ENCODE peak calls at places on chromosomes 3 and 15, in five cellular contexts. E is mucosa of descending colon, I is fibroblast of pulmonary artery, H is uterus, P is AG10803. A is an unnamed sample.

GRCh38 chr3:187970106-187970505 is 183.9 kb upstream of the LPP start:
- DNase-seq in H (no peak), P (no peak), E (no peak), I (no peak), A (no peak)

GRCh38 chr3:99958177-99958912 is 140.7 kb downstream of the CMSS1 start:
- DNase-seq in P (no peak), H (no peak), I (no peak), E (no peak), A (no peak)

GRCh38 chr15:94287794-94288246 is 56.5 kb downstream of the MCTP2 start:
- DNase-seq in I (no peak), H (no peak), E (no peak), P (no peak), A (no peak)

GRCh38 chr3:8665407-8665896 is 20.9 kb upstream of the SSUH2 start:
- DNase-seq in E (no peak), P (no peak), H (no peak), I (no peak), A (no peak)

GRCh38 chr15:81825136-81825535 is 220.7 kb downstream of the MEX3B start:
- DNase-seq in H (no peak), I (no peak), P (no peak), E (no peak), A (no peak)

GRCh38 chr3:15847239-15847638 is 49.5 kb upstream of the ANKRD28 start:
- DNase-seq in H (no peak), E (no peak), P (no peak), I (no peak), A (no peak)

GRCh38 chr3:150913174-150913922 is 8.1 kb upstream of the MINDY4B start:
- DNase-seq in E (no peak), H (no peak), P (no peak), I (peak), A (peak)

GRCh38 chr3:133209871-133210550 is 171.8 kb downstream of the TMEM108 start:
- DNase-seq in H (no peak), E (no peak), P (peak), I (peak), A (no peak)

GRCh38 chr3:127814325-127814781 is 8.0 kb downstream of the MGLL start:
- DNase-seq in P (no peak), H (no peak), E (no peak), I (no peak), A (no peak)

GRCh38 chr15:68791431-68792283 is 29.0 kb downstream of the ANP32A start:
- DNase-seq in P (no peak), E (no peak), I (no peak), H (no peak), A (no peak)

GRCh38 chr3:113626513-113627371 is 69.7 kb downstream of the USF3 start:
- DNase-seq in H (peak), I (peak), P (peak), E (no peak), A (peak)

GRCh38 chr15:85750319-85750806 is 44.4 kb downstream of the KLHL25 start:
- DNase-seq in E (no peak), I (peak), P (peak), H (peak), A (peak)

GRCh38 chr15:36903922-36904479 is 196.3 kb downstream of the MEIS2 start:
- DNase-seq in H (no peak), E (no peak), I (no peak), P (no peak), A (no peak)

GRCh38 chr15:76345880-76346665 is 9.5 kb downstream of the ISL2 start:
- DNase-seq in H (no peak), P (no peak), E (peak), I (no peak), A (no peak)

GRCh38 chr3:133853925-133854227 is 41.8 kb downstream of the RAB6B start:
- DNase-seq in E (no peak), I (no peak), H (no peak), P (no peak), A (no peak)

GRCh38 chr15:76208786-76209424 is 102.4 kb downstream of the ETFA start:
- DNase-seq in E (no peak), I (peak), P (no peak), H (no peak), A (no peak)

GRCh38 chr3:4163006-4163405 is 140.2 kb upstream of the SETMAR start:
- DNase-seq in P (no peak), I (no peak), E (no peak), H (no peak), A (no peak)

GRCh38 chr3:115217678-115218451 is 70.8 kb upstream of the ZBTB20 start:
- DNase-seq in H (peak), E (peak), P (peak), I (peak), A (peak)

GRCh38 chr3:13019243-13019701 is 54.0 kb downstream of the IQSEC1 start:
- DNase-seq in E (no peak), I (peak), H (peak), P (peak), A (peak)

GRCh38 chr3:123750209-123750608 is 133.9 kb downstream of the MYLK start:
- DNase-seq in E (no peak), I (no peak), P (no peak), H (no peak), A (no peak)

GRCh38 chr3:177705976-177706866 is 508.9 kb upstream of the TBL1XR1 start:
- DNase-seq in I (no peak), P (no peak), E (no peak), H (peak), A (peak)

GRCh38 chr3:103494512-103494911 is 1059.7 kb downstream of the ZPLD1 start:
- DNase-seq in E (no peak), I (no peak), P (no peak), H (no peak), A (no peak)

GRCh38 chr3:65914032-65914739 is 124.5 kb downstream of the MAGI1 start:
- DNase-seq in H (no peak), P (no peak), I (no peak), E (no peak), A (peak)

GRCh38 chr3:123449092-123449985 is 449 bp upstream of the ADCY5 start:
- DNase-seq in P (peak), I (peak), H (peak), E (peak), A (peak)

GRCh38 chr3:125072749-125073404 is 17.1 kb upstream of the HEG1 start:
- DNase-seq in H (no peak), P (no peak), E (no peak), I (no peak), A (no peak)

GRCh38 chr3:27591321-27591711 is 107.1 kb upstream of the SLC4A7 start:
- DNase-seq in E (no peak), H (no peak), I (no peak), P (no peak), A (no peak)

GRCh38 chr3:153221748-153222162 is 59.7 kb downstream of the RAP2B start:
- DNase-seq in P (peak), I (peak), E (peak), H (peak), A (peak)

GRCh38 chr3:64244011-64244942 is 19.0 kb upstream of the PRICKLE2 start:
- DNase-seq in E (no peak), P (peak), I (no peak), H (no peak), A (peak)

GRCh38 chr3:179068779-179069530 is 2.7 kb downstream of the ZMAT3 start:
- DNase-seq in I (peak), P (peak), H (no peak), E (peak), A (peak)

GRCh38 chr3:48018841-48019240 is 2.6 kb upstream of the MAP4 start:
- DNase-seq in I (peak), E (no peak), P (peak), H (no peak), A (peak)

GRCh38 chr15:72475674-72476073 is 1.5 kb downstream of the ARIH1 start:
- DNase-seq in P (no peak), I (no peak), E (no peak), H (no peak), A (no peak)

GRCh38 chr15:72474912-72475601 is 927 bp downstream of the ARIH1 start:
- DNase-seq in H (peak), P (peak), E (peak), I (peak), A (peak)

GRCh38 chr15:72472907-72473669 is 1.0 kb upstream of the ARIH1 start:
- DNase-seq in H (no peak), P (peak), E (no peak), I (peak), A (peak)

GRCh38 chr15:72474466-72474911 is 359 bp downstream of the ARIH1 start:
- DNase-seq in I (no peak), E (no peak), P (no peak), H (no peak), A (no peak)

DNA sequence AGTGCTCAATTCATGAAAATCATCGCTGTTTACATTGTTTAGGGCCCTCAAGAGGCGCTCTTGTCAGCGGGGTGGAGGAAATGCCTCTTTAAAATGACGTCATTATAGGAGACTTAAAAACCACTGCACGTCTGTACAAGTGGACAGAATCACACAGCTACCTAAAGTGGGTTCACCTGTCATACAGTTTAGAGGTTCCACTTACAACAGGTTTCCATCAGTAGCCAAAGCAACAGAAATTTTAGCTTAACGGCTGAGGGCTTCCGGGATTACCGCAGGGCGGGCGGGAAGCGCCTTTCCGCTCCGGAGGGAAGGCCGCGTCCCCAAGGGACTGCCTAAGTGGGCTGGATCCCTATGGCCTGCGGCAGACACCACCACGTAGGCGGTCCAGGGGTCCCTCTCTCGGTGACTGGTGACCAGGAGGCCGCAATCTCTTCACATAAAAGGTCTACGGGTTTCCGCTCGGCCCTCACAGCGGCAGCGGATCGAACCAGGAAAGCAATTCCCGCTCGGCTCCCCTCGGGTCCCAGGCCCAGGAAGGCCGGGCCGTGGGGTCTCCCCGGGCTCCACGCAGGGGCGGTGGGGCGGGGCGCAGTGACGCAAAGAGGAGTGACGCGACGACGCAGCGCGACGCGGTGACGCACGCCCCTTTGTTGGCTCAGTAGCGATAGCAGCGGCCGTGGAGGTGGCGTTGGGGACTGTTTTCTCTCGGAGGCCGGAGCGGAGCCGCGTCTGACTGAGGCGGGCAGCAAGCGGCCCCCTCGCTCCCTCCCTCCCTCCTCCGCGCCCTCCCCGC is at the start of gene ARIH1:
- DNase-seq in E (peak), H (peak), P (peak), I (peak), A (peak)
- TF ChIP-seq CTCF in E (no peak), H (peak), P (peak), I (peak), A (peak)

DNA sequence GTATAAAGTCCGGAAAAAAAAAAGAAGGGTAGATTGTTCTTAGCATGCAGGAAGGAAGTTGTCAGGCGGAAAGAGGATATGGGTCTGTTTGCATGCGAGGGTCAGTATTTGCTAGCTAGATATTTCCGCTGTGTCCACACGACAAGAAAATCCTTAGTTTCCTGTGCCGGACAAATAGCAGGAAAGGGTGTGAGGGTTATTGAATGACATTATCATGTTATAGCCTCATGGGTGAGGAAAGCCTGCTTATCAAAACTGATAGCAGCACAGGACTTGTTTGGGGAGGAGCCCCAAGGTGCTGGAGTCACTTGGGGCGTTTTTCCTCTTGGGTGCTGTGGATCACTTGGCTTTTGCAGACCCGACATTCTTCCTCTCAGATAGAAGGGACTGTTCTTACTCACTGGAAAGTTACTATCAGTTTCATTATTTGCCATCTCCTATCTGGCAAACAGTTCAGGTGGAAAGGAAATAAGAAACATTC is 127.2 kb upstream of the DPH6 start:
- DNase-seq in H (no peak), P (no peak), E (no peak), I (peak), A (no peak)
- H3K4me3 ChIP-seq in H (no peak), P (no peak), E (no peak), I (no peak), A (no peak)

GRCh38 chr3:78823434-78823833 is 944.4 kb downstream of the ROBO1 start:
- DNase-seq in H (no peak), I (no peak), E (no peak), P (no peak), A (no peak)

GRCh38 chr3:78825118-78825857 is 942.5 kb downstream of the ROBO1 start:
- DNase-seq in I (no peak), P (no peak), E (no peak), H (no peak), A (no peak)

GRCh38 chr3:78825858-78826215 is 942.0 kb downstream of the ROBO1 start:
- DNase-seq in E (no peak), I (no peak), P (no peak), H (no peak), A (no peak)

GRCh38 chr3:78822741-78823140 is 945.1 kb downstream of the ROBO1 start:
- DNase-seq in H (no peak), E (no peak), P (no peak), I (no peak), A (no peak)

DNA sequence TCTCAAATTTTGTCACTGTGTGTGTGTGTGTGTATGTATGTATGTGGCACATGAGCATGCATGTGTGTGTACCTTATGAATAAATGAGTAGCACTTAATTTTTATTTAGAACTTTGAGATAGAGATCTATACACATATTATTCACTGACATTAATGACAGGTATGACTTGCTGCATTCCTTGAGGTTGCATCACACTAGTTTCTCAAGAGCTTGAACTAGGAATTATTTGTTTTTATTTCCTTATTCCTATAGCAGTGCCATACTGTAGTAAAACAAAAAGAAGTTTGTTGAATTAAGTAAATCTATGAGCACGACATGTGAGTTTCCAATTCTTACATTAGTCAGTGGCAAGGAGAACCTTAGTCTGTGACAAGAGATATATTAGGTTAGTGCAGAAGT is 943.9 kb downstream of the ROBO1 start:
- DNase-seq in H (no peak), E (no peak), I (peak), P (peak), A (peak)
- TF ChIP-seq CTCF in H (no peak), E (no peak), I (no peak), P (no peak), A (no peak)

GRCh38 chr3:71226565-71227281 is 356.8 kb downstream of the FOXP1 start:
- DNase-seq in H (no peak), P (peak), I (no peak), E (peak), A (no peak)
- H3K4me3 ChIP-seq in H (no peak), P (no peak), I (no peak), E (no peak), A (no peak)

GRCh38 chr3:195255176-195255500 is 15.8 kb downstream of the XXYLT1 start:
- DNase-seq in P (no peak), I (no peak), H (no peak), E (no peak), A (no peak)

GRCh38 chr3:195254454-195255175 is 16.3 kb downstream of the XXYLT1 start:
- DNase-seq in H (no peak), P (no peak), I (no peak), E (no peak), A (no peak)

GRCh38 chr3:195255571-195256501 is 15.1 kb downstream of the XXYLT1 start:
- DNase-seq in P (no peak), I (no peak), E (no peak), H (no peak), A (peak)

GRCh38 chr3:195251336-195252065 is 19.5 kb downstream of the XXYLT1 start:
- DNase-seq in I (no peak), E (no peak), P (no peak), H (no peak), A (no peak)

DNA sequence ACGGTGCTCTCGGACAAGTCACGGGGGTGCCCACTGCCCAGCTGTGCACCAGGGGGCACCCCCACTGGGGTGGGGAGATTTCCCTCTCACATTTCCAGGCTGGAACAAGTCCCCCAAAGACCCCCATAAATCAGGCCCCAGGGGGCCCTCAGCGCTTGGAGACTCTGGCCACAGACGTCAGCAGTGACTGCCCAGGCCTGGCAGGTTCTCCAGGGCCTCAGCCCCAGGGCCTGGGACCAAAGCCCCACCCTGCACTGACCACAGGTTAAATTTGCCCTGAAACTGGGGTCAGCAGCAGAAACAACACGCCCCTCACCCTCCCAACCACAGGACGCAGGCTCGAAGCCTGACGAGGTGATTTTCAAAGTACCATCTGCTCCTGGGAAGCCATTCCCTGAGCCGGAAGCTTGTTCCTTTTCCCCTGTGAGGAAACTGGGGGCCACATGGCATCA is 17.0 kb downstream of the XXYLT1 start:
- DNase-seq in P (no peak), I (no peak), H (no peak), E (no peak), A (no peak)
- TF ChIP-seq CTCF in P (no peak), I (no peak), H (no peak), E (no peak), A (no peak)

DNA sequence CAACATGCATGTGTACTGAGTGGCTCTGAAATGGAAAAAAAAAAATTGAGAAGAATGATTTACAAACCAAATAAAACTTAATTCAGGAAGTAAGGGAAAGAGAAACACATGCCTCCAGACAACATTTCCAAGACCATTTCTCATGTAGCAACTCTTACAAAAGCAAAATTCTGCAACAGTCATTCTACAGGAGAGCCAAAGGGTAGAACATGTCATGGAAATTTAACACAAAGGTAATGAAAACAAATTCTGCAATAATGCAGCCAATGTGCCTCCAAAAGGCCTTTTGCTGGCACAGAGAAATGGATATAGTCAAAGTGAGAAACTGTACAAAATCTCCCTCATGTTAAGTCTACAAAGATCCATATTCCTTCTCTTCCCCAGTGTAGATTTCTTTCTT is 4.0 kb downstream of the PEX11A start:
- DNase-seq in E (no peak), P (no peak), H (no peak), I (no peak), A (no peak)
- H3K4me3 ChIP-seq in E (no peak), P (no peak), H (no peak), I (no peak), A (no peak)

GRCh38 chr15:92974183-92974915 is 74.2 kb downstream of the CHD2 start:
- DNase-seq in I (no peak), H (no peak), E (no peak), P (no peak), A (no peak)

GRCh38 chr15:92971081-92971480 is 71.0 kb downstream of the CHD2 start:
- DNase-seq in I (no peak), H (no peak), E (no peak), P (no peak), A (no peak)

GRCh38 chr15:92970656-92971055 is 70.5 kb downstream of the CHD2 start:
- DNase-seq in P (peak), H (no peak), E (no peak), I (peak), A (peak)

GRCh38 chr15:92963794-92964193 is 63.7 kb downstream of the CHD2 start:
- DNase-seq in P (no peak), H (no peak), I (no peak), E (no peak), A (no peak)

DNA sequence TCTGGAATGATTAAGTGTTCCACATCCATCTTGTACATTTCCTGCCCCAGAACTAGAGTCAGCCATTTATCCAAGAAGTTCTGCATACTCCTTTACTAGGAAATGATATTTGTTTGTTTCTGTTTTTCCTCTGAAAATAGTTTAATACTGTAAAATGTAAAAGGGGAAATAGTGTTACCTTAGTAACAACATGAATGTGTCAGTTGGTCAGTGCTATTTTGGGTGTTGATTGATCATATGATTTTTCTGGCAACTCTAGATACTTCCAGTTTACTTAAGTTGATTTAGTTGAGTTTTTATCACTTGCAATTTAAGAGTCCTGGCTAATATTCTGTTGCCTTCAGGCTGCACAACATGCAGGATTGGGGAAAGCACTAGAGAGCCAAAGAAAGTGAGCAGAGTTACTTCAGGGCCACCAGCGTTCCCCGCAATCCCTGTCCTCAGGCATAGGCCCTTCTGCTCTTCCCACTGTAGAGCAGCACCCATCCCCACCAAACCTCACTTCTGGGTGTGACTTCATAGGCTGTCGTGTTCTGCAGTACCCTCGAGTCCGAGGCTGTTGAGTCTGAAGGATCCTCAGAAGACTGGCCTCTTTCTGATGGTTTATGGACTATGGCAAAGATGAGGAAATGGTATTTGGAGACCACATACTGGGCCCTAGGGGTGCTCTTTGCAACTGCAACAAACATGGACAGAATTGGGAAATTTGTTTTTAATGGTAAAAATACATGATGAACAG is 69.0 kb downstream of the CHD2 start:
- DNase-seq in E (no peak), H (no peak), P (peak), I (no peak), A (peak)
- TF ChIP-seq CTCF in E (no peak), H (no peak), P (peak), I (peak), A (peak)